ENCODE peak calls at places on chromosomes 11 and 22, in six cellular contexts. One of them, this sample, is unnamed.

GRCh38 chr22:45105281-45105700 is 58.4 kb upstream of the NUP50 start:
- DNase-seq in GF-D8: no peak
- DNase-seq in lower lobe of right lung: no peak
- DNase-seq in cardiac fibroblast: no peak
- DNase-seq in anterior cingulate cortex: no peak
- DNase-seq in Jurkat, Clone E6-1: no peak
- DNase-seq in this sample: peak; percentile 86

GRCh38 chr11:95279921-95280861 is 49.2 kb upstream of the SESN3 start:
- DNase-seq in GF-D8: no peak
- DNase-seq in lower lobe of right lung: no peak
- DNase-seq in cardiac fibroblast: peak; percentile 44
- DNase-seq in anterior cingulate cortex: peak; percentile 50
- DNase-seq in Jurkat, Clone E6-1: no peak
- DNase-seq in this sample: no peak

GRCh38 chr11:3905080-3905953 is 49.9 kb downstream of the STIM1 start:
- DNase-seq in GF-D8: peak; percentile 27
- DNase-seq in lower lobe of right lung: peak; percentile 57
- DNase-seq in cardiac fibroblast: peak; percentile 86
- DNase-seq in anterior cingulate cortex: no peak
- DNase-seq in Jurkat, Clone E6-1: peak; percentile 70
- DNase-seq in this sample: peak; percentile 67

GRCh38 chr22:32590556-32590955 is 115.9 kb downstream of the FBXO7 start:
- DNase-seq in GF-D8: no peak
- DNase-seq in lower lobe of right lung: no peak
- DNase-seq in cardiac fibroblast: peak; percentile 74
- DNase-seq in anterior cingulate cortex: no peak
- DNase-seq in Jurkat, Clone E6-1: no peak
- DNase-seq in this sample: peak; percentile 42

GRCh38 chr22:17962168-17962567 is 62.2 kb downstream of the MICAL3 start:
- DNase-seq in GF-D8: no peak
- DNase-seq in lower lobe of right lung: no peak
- DNase-seq in cardiac fibroblast: no peak
- DNase-seq in anterior cingulate cortex: no peak
- DNase-seq in Jurkat, Clone E6-1: no peak
- DNase-seq in this sample: no peak

GRCh38 chr11:13160302-13160701 is 117.3 kb upstream of the BMAL1 start:
- DNase-seq in GF-D8: no peak
- DNase-seq in lower lobe of right lung: no peak
- DNase-seq in cardiac fibroblast: no peak
- DNase-seq in anterior cingulate cortex: no peak
- DNase-seq in Jurkat, Clone E6-1: no peak
- DNase-seq in this sample: no peak

GRCh38 chr11:47437746-47438418 is 11.1 kb downstream of the RAPSN start:
- DNase-seq in GF-D8: no peak
- DNase-seq in lower lobe of right lung: no peak
- DNase-seq in cardiac fibroblast: no peak
- DNase-seq in anterior cingulate cortex: peak; percentile 36
- DNase-seq in Jurkat, Clone E6-1: no peak
- DNase-seq in this sample: no peak

GRCh38 chr11:77503006-77503405 is 29.1 kb upstream of the PAK1 start:
- DNase-seq in GF-D8: no peak
- DNase-seq in lower lobe of right lung: no peak
- DNase-seq in cardiac fibroblast: peak; percentile 29
- DNase-seq in anterior cingulate cortex: no peak
- DNase-seq in Jurkat, Clone E6-1: no peak
- DNase-seq in this sample: no peak

GRCh38 chr22:42994917-42995562 is 19.9 kb downstream of the PACSIN2 start:
- DNase-seq in GF-D8: peak; percentile 90
- DNase-seq in lower lobe of right lung: peak; percentile 65
- DNase-seq in cardiac fibroblast: peak; percentile 93
- DNase-seq in anterior cingulate cortex: peak; percentile 17
- DNase-seq in Jurkat, Clone E6-1: no peak
- DNase-seq in this sample: peak; percentile 72

GRCh38 chr11:60970369-60970774 is 1.1 kb upstream of the CD6 start:
- DNase-seq in GF-D8: no peak
- DNase-seq in lower lobe of right lung: peak; percentile 79
- DNase-seq in cardiac fibroblast: peak; percentile 42
- DNase-seq in anterior cingulate cortex: no peak
- DNase-seq in Jurkat, Clone E6-1: peak; percentile 58
- DNase-seq in this sample: no peak

GRCh38 chr11:17760102-17761029 is 25.8 kb downstream of the KCNC1 start:
- DNase-seq in GF-D8: no peak
- DNase-seq in lower lobe of right lung: no peak
- DNase-seq in cardiac fibroblast: peak; percentile 44
- DNase-seq in anterior cingulate cortex: no peak
- DNase-seq in Jurkat, Clone E6-1: no peak
- DNase-seq in this sample: peak; percentile 41

GRCh38 chr22:42814215-42814614 is 42.9 kb downstream of the ARFGAP3 start:
- DNase-seq in GF-D8: no peak
- DNase-seq in lower lobe of right lung: no peak
- DNase-seq in cardiac fibroblast: peak; percentile 29
- DNase-seq in anterior cingulate cortex: no peak
- DNase-seq in Jurkat, Clone E6-1: no peak
- DNase-seq in this sample: no peak

GRCh38 chr11:122159173-122159701 is 43.2 kb upstream of the BLID start:
- DNase-seq in GF-D8: no peak
- DNase-seq in lower lobe of right lung: no peak
- DNase-seq in cardiac fibroblast: peak; percentile 79
- DNase-seq in anterior cingulate cortex: peak; percentile 37
- DNase-seq in Jurkat, Clone E6-1: peak; percentile 8
- DNase-seq in this sample: no peak

GRCh38 chr11:128757886-128758612 is 64.2 kb downstream of the FLI1 start:
- DNase-seq in GF-D8: no peak
- DNase-seq in lower lobe of right lung: no peak
- DNase-seq in cardiac fibroblast: no peak
- DNase-seq in anterior cingulate cortex: no peak
- DNase-seq in Jurkat, Clone E6-1: no peak
- DNase-seq in this sample: no peak

GRCh38 chr11:25628030-25628429 is 703.9 kb upstream of the ANO3 start:
- DNase-seq in GF-D8: no peak
- DNase-seq in lower lobe of right lung: no peak
- DNase-seq in cardiac fibroblast: no peak
- DNase-seq in anterior cingulate cortex: no peak
- DNase-seq in Jurkat, Clone E6-1: no peak
- DNase-seq in this sample: no peak

GRCh38 chr11:114167355-114168085 is 108.0 kb downstream of the ZBTB16 start:
- DNase-seq in GF-D8: no peak
- DNase-seq in lower lobe of right lung: no peak
- DNase-seq in cardiac fibroblast: no peak
- DNase-seq in anterior cingulate cortex: no peak
- DNase-seq in Jurkat, Clone E6-1: no peak
- DNase-seq in this sample: no peak

GRCh38 chr11:126354631-126355323 is 709 bp upstream of the ST3GAL4 start:
- DNase-seq in GF-D8: peak; percentile 64
- DNase-seq in lower lobe of right lung: no peak
- DNase-seq in cardiac fibroblast: no peak
- DNase-seq in anterior cingulate cortex: no peak
- DNase-seq in Jurkat, Clone E6-1: peak; percentile 30
- DNase-seq in this sample: no peak

GRCh38 chr11:64048042-64048854 is 12.5 kb downstream of the FLRT1 start:
- DNase-seq in GF-D8: peak; percentile 11
- DNase-seq in lower lobe of right lung: no peak
- DNase-seq in cardiac fibroblast: no peak
- DNase-seq in anterior cingulate cortex: peak; percentile 96
- DNase-seq in Jurkat, Clone E6-1: no peak
- DNase-seq in this sample: no peak

GRCh38 chr22:29306175-29306829 is at the start of gene GAS2L1:
- DNase-seq in GF-D8: peak; percentile 27
- DNase-seq in lower lobe of right lung: peak; percentile 86
- DNase-seq in cardiac fibroblast: peak; percentile 87
- DNase-seq in anterior cingulate cortex: peak; percentile 71
- DNase-seq in Jurkat, Clone E6-1: peak; percentile 51
- DNase-seq in this sample: peak; percentile 78

GRCh38 chr22:24548812-24549211 is 6.1 kb downstream of the GUCD1 start:
- DNase-seq in GF-D8: no peak
- DNase-seq in lower lobe of right lung: no peak
- DNase-seq in cardiac fibroblast: no peak
- DNase-seq in anterior cingulate cortex: no peak
- DNase-seq in Jurkat, Clone E6-1: no peak
- DNase-seq in this sample: no peak

GRCh38 chr11:76266701-76267100 is 60.4 kb upstream of the WNT11 start:
- DNase-seq in GF-D8: no peak
- DNase-seq in lower lobe of right lung: no peak
- DNase-seq in cardiac fibroblast: no peak
- DNase-seq in anterior cingulate cortex: no peak
- DNase-seq in Jurkat, Clone E6-1: no peak
- DNase-seq in this sample: no peak

GRCh38 chr11:116211166-116211565 is 561.6 kb downstream of the BUD13 start:
- DNase-seq in GF-D8: no peak
- DNase-seq in lower lobe of right lung: no peak
- DNase-seq in cardiac fibroblast: no peak
- DNase-seq in anterior cingulate cortex: no peak
- DNase-seq in Jurkat, Clone E6-1: no peak
- DNase-seq in this sample: no peak

This sample was measured in PC-9.